ENCODE peak calls at places on chromosomes 11 and 22, in seven cellular contexts. R is iPS DF 19.7; G is HT-29; S is SW 1271; Z is nephron progenitor cell; L is stimulated activated CD4-positive, alpha-beta T cell treated with anti-CD3 and anti-CD28 coated beads, Interleukin-2, amount 100 ng/mL, for 4 hours; D is activated CD8-positive, alpha-beta memory T cell treated with anti-CD3 and anti-CD28 coated beads, Interleukin-2, amount 10 ng/mL, durations not matched to agents 7 days and 5 days. N is an unnamed sample.

GRCh38 chr22:31211862-31212730 is at the start of gene LIMK2:
- DNase-seq in R (peak), G (peak), S (peak), Z (peak), L (peak), D (peak), N (peak)

GRCh38 chr22:38148252-38148651 is 33.4 kb downstream of the PLA2G6 start:
- DNase-seq in R (no peak), G (no peak), S (no peak), Z (no peak), L (no peak), D (no peak), N (no peak)

GRCh38 chr22:49119551-49119952 is 708.1 kb downstream of the BRD1 start:
- DNase-seq in R (no peak), G (no peak), S (no peak), Z (peak), L (no peak), D (no peak), N (peak)

GRCh38 chr22:23068096-23068831 is 2.1 kb upstream of the GNAZ start:
- DNase-seq in R (no peak), G (no peak), S (no peak), Z (no peak), L (no peak), D (peak), N (no peak)

GRCh38 chr22:50308597-50308935 is 1.1 kb upstream of the PLXNB2 start:
- DNase-seq in R (no peak), G (peak), S (no peak), Z (peak), L (no peak), D (no peak), N (no peak)

GRCh38 chr22:47794851-47795250 is 1032.4 kb downstream of the TBC1D22A start:
- DNase-seq in R (no peak), G (no peak), S (no peak), Z (no peak), L (no peak), D (peak), N (no peak)

GRCh38 chr22:36606114-36606513 is 77.1 kb upstream of the EIF3D start:
- DNase-seq in R (no peak), G (no peak), S (no peak), Z (no peak), L (no peak), D (no peak), N (no peak)

GRCh38 chr22:48661984-48662383 is 1165.7 kb downstream of the BRD1 start:
- DNase-seq in R (no peak), G (no peak), S (no peak), Z (no peak), L (no peak), D (no peak), N (no peak)

GRCh38 chr11:68002943-68003845 is 703 bp downstream of the UNC93B1 start:
- DNase-seq in R (no peak), G (peak), S (no peak), Z (peak), L (peak), D (peak), N (no peak)

GRCh38 chr22:45844009-45844408 is 133.0 kb downstream of the WNT7B start:
- DNase-seq in R (no peak), G (no peak), S (no peak), Z (no peak), L (no peak), D (no peak), N (no peak)

GRCh38 chr22:29872989-29873388 is 10.0 kb upstream of the MTMR3 start:
- DNase-seq in R (no peak), G (no peak), S (no peak), Z (no peak), L (no peak), D (no peak), N (no peak)

N was measured in NT2/D1.